ENCODE peak calls at places on chromosomes 5 and 9, in six cellular contexts. L, O, B, W, F and G are unnamed samples.

GRCh38 chr5:131610198-131611063 is 24.6 kb downstream of the RAPGEF6 start:
- DNase-seq in L (no peak), O (no peak), B (peak), W (peak), F (no peak), G (no peak)

GRCh38 chr5:151288180-151288579 is 15.4 kb downstream of the SLC36A3 start:
- DNase-seq in L (no peak), O (no peak), B (no peak), W (peak), F (no peak), G (no peak)

GRCh38 chr9:128082173-128082572 is 14.1 kb downstream of the SLC25A25 start:
- DNase-seq in L (no peak), O (no peak), B (peak), W (peak), F (no peak), G (no peak)

GRCh38 chr5:175181331-175181730 is 262.7 kb downstream of the DRD1 start:
- DNase-seq in L (no peak), O (no peak), B (no peak), W (no peak), F (no peak), G (no peak)

GRCh38 chr5:149282966-149283332 is 11.3 kb downstream of the AFAP1L1 start:
- DNase-seq in L (no peak), O (no peak), B (no peak), W (no peak), F (no peak), G (no peak)

GRCh38 chr5:6592611-6593010 is 40.2 kb downstream of the NSUN2 start:
- DNase-seq in L (no peak), O (no peak), B (no peak), W (peak), F (no peak), G (no peak)

GRCh38 chr9:118643118-118643517 is 726.1 kb downstream of the BRINP1 start:
- DNase-seq in L (no peak), O (no peak), B (peak), W (peak), F (no peak), G (no peak)

GRCh38 chr5:54942064-54942778 is 43.2 kb downstream of the ESM1 start:
- DNase-seq in L (no peak), O (no peak), B (no peak), W (no peak), F (no peak), G (no peak)

GRCh38 chr9:76049341-76049740 is 158.9 kb downstream of the PCSK5 start:
- DNase-seq in L (no peak), O (no peak), B (no peak), W (no peak), F (no peak), G (no peak)

GRCh38 chr5:95697781-95698681 is 15.2 kb upstream of the SPATA9 start:
- DNase-seq in L (no peak), O (no peak), B (no peak), W (no peak), F (no peak), G (no peak)

GRCh38 chr5:53335115-53335514 is 145.3 kb upstream of the FST start:
- DNase-seq in L (no peak), O (no peak), B (no peak), W (peak), F (no peak), G (no peak)

GRCh38 chr9:96201140-96201539 is 100.8 kb downstream of the HSD17B3 start:
- DNase-seq in L (no peak), O (no peak), B (no peak), W (no peak), F (no peak), G (no peak)

GRCh38 chr9:87500894-87501656 is 3.4 kb downstream of the DAPK1 start:
- DNase-seq in L (no peak), O (no peak), B (no peak), W (no peak), F (no peak), G (no peak)

GRCh38 chr9:87336914-87337333 is 160.7 kb upstream of the DAPK1 start:
- DNase-seq in L (no peak), O (no peak), B (peak), W (peak), F (no peak), G (no peak)

GRCh38 chr5:176540956-176541337 is 3.7 kb upstream of the RNF44 start:
- DNase-seq in L (no peak), O (no peak), B (no peak), W (no peak), F (no peak), G (no peak)

GRCh38 chr9:92790542-92791527 is 26.2 kb upstream of the BICD2 start:
- DNase-seq in L (peak), O (peak), B (peak), W (peak), F (peak), G (no peak)

GRCh38 chr9:113564804-113565237 is 101.3 kb downstream of the RGS3 start:
- DNase-seq in L (no peak), O (no peak), B (peak), W (no peak), F (no peak), G (no peak)

GRCh38 chr9:123468541-123468940 is 112.5 kb downstream of the CRB2 start:
- DNase-seq in L (no peak), O (no peak), B (no peak), W (no peak), F (no peak), G (no peak)

GRCh38 chr5:91956738-91957137 is 573.6 kb upstream of the ARRDC3 start:
- DNase-seq in L (no peak), O (no peak), B (no peak), W (no peak), F (no peak), G (no peak)

GRCh38 chr5:893137-893506 is 438 bp downstream of the TRIP13 start:
- DNase-seq in L (no peak), O (no peak), B (no peak), W (no peak), F (no peak), G (no peak)